ENCODE peak calls at places on chromosomes 16 and 17, in eight cellular contexts. One of them, this sample, is unnamed.

GRCh38 chr16:68539704-68540370 is 746 bp downstream of the ZFP90 start:
- DNase-seq in Peyer's patch: no peak
- DNase-seq in breast epithelium: no peak
- DNase-seq in tibial nerve: no peak
- DNase-seq in CD8-positive, alpha-beta T cell: peak; percentile 0
- DNase-seq in tibial artery: no peak
- DNase-seq in heart left ventricle: no peak
- DNase-seq in psoas muscle: no peak
- DNase-seq in this sample: no peak

GRCh38 chr16:54697677-54698076 is 233.0 kb upstream of the IRX5 start:
- DNase-seq in Peyer's patch: no peak
- DNase-seq in breast epithelium: no peak
- DNase-seq in tibial nerve: no peak
- DNase-seq in CD8-positive, alpha-beta T cell: no peak
- DNase-seq in tibial artery: no peak
- DNase-seq in heart left ventricle: no peak
- DNase-seq in psoas muscle: no peak
- DNase-seq in this sample: no peak

GRCh38 chr16:77723108-77723514 is 797 bp downstream of the NUDT7 start:
- DNase-seq in Peyer's patch: no peak
- DNase-seq in breast epithelium: no peak
- DNase-seq in tibial nerve: peak; percentile 9
- DNase-seq in CD8-positive, alpha-beta T cell: no peak
- DNase-seq in tibial artery: peak; percentile 73
- DNase-seq in heart left ventricle: peak; percentile 42
- DNase-seq in psoas muscle: no peak
- DNase-seq in this sample: peak; percentile 58

GRCh38 chr17:8611671-8612298 is 18.7 kb downstream of the MYH10 start:
- DNase-seq in Peyer's patch: no peak
- DNase-seq in breast epithelium: no peak
- DNase-seq in tibial nerve: no peak
- DNase-seq in CD8-positive, alpha-beta T cell: no peak
- DNase-seq in tibial artery: no peak
- DNase-seq in heart left ventricle: no peak
- DNase-seq in psoas muscle: no peak
- DNase-seq in this sample: no peak

GRCh38 chr16:10577305-10578202 is 2.8 kb downstream of the EMP2 start:
- DNase-seq in Peyer's patch: no peak
- DNase-seq in breast epithelium: no peak
- DNase-seq in tibial nerve: no peak
- DNase-seq in CD8-positive, alpha-beta T cell: no peak
- DNase-seq in tibial artery: peak; percentile 77
- DNase-seq in heart left ventricle: peak; percentile 81
- DNase-seq in psoas muscle: peak; percentile 89
- DNase-seq in this sample: no peak

GRCh38 chr16:87608400-87608985 is 6.2 kb downstream of the JPH3 start:
- DNase-seq in Peyer's patch: no peak
- DNase-seq in breast epithelium: no peak
- DNase-seq in tibial nerve: peak; percentile 50
- DNase-seq in CD8-positive, alpha-beta T cell: peak; percentile 20
- DNase-seq in tibial artery: peak; percentile 73
- DNase-seq in heart left ventricle: peak; percentile 61
- DNase-seq in psoas muscle: peak; percentile 74
- DNase-seq in this sample: peak; percentile 53

GRCh38 chr17:5555254-5555653 is 29.1 kb downstream of the NLRP1 start:
- DNase-seq in Peyer's patch: peak; percentile 11
- DNase-seq in breast epithelium: no peak
- DNase-seq in tibial nerve: no peak
- DNase-seq in CD8-positive, alpha-beta T cell: no peak
- DNase-seq in tibial artery: no peak
- DNase-seq in heart left ventricle: no peak
- DNase-seq in psoas muscle: no peak
- DNase-seq in this sample: no peak

GRCh38 chr17:1182831-1183578 is 3.2 kb upstream of the ABR start:
- DNase-seq in Peyer's patch: no peak
- DNase-seq in breast epithelium: no peak
- DNase-seq in tibial nerve: no peak
- DNase-seq in CD8-positive, alpha-beta T cell: no peak
- DNase-seq in tibial artery: no peak
- DNase-seq in heart left ventricle: no peak
- DNase-seq in psoas muscle: no peak
- DNase-seq in this sample: no peak

GRCh38 chr17:80117491-80118401 is 16.4 kb downstream of the GAA start:
- DNase-seq in Peyer's patch: no peak
- DNase-seq in breast epithelium: no peak
- DNase-seq in tibial nerve: no peak
- DNase-seq in CD8-positive, alpha-beta T cell: no peak
- DNase-seq in tibial artery: no peak
- DNase-seq in heart left ventricle: no peak
- DNase-seq in psoas muscle: peak; percentile 47
- DNase-seq in this sample: no peak

GRCh38 chr16:35724551-35724950 is 2265.1 kb downstream of the TP53TG3F start:
- DNase-seq in Peyer's patch: no peak
- DNase-seq in breast epithelium: no peak
- DNase-seq in tibial nerve: no peak
- DNase-seq in CD8-positive, alpha-beta T cell: no peak
- DNase-seq in tibial artery: no peak
- DNase-seq in heart left ventricle: no peak
- DNase-seq in psoas muscle: no peak
- DNase-seq in this sample: no peak

GRCh38 chr17:82914375-82914774 is 74.6 kb upstream of the ZNF750 start:
- DNase-seq in Peyer's patch: no peak
- DNase-seq in breast epithelium: no peak
- DNase-seq in tibial nerve: no peak
- DNase-seq in CD8-positive, alpha-beta T cell: no peak
- DNase-seq in tibial artery: no peak
- DNase-seq in heart left ventricle: peak; percentile 72
- DNase-seq in psoas muscle: no peak
- DNase-seq in this sample: no peak
- TF ChIP-seq CTCF in Peyer's patch: no peak
- TF ChIP-seq CTCF in breast epithelium: no peak
- TF ChIP-seq CTCF in tibial nerve: peak; percentile 15
- TF ChIP-seq CTCF in CD8-positive, alpha-beta T cell: no peak
- TF ChIP-seq CTCF in tibial artery: peak; percentile 35
- TF ChIP-seq CTCF in heart left ventricle: peak; percentile 31
- TF ChIP-seq CTCF in psoas muscle: peak; percentile 44
- TF ChIP-seq CTCF in this sample: no peak

GRCh38 chr16:60181542-60181941 is 1447.4 kb upstream of the GOT2 start:
- DNase-seq in Peyer's patch: no peak
- DNase-seq in breast epithelium: no peak
- DNase-seq in tibial nerve: no peak
- DNase-seq in CD8-positive, alpha-beta T cell: no peak
- DNase-seq in tibial artery: no peak
- DNase-seq in heart left ventricle: no peak
- DNase-seq in psoas muscle: no peak
- DNase-seq in this sample: no peak

DNA sequence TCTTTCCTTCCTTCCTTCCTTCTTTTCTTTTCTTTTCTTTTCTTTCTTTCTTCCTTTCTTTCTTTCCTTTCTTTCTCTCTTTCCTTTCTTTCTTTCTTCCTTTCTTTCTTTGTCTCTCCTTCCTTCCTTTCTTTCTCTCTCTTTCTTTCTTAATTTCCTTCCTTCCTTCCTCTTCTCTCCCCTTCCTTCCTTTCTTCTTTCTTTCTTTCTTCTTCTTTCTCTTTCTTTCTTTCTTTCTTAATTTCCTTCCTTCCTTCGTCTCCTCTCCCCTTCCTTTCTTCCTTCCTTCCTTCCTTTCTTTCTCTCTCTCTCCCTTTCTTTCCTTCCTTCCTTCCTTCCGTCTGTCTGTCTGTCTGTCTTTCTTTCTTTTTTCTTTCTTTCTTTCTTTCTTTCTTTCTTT is 1446.5 kb upstream of the GOT2 start:
- DNase-seq in Peyer's patch: no peak
- DNase-seq in breast epithelium: no peak
- DNase-seq in tibial nerve: no peak
- DNase-seq in CD8-positive, alpha-beta T cell: no peak
- DNase-seq in tibial artery: no peak
- DNase-seq in heart left ventricle: no peak
- DNase-seq in psoas muscle: no peak
- DNase-seq in this sample: no peak
- H3K9me3 ChIP-seq in Peyer's patch: no peaks in the 10 kb centered on the region
- H3K9me3 ChIP-seq in breast epithelium: no peaks in the 10 kb centered on the region
- H3K9me3 ChIP-seq in tibial nerve: no peaks in the 10 kb centered on the region
- H3K9me3 ChIP-seq in CD8-positive, alpha-beta T cell: no peaks in the 10 kb centered on the region
- H3K9me3 ChIP-seq in tibial artery: no peaks in the 10 kb centered on the region
- H3K9me3 ChIP-seq in heart left ventricle: no peaks in the 10 kb centered on the region
- H3K9me3 ChIP-seq in psoas muscle: no peaks in the 10 kb centered on the region
- H3K9me3 ChIP-seq in this sample: no peaks in the 10 kb centered on the region

GRCh38 chr17:78345791-78346494 is 13.9 kb downstream of the SOCS3 start:
- DNase-seq in Peyer's patch: no peak
- DNase-seq in breast epithelium: no peak
- DNase-seq in tibial nerve: no peak
- DNase-seq in CD8-positive, alpha-beta T cell: no peak
- DNase-seq in tibial artery: no peak
- DNase-seq in heart left ventricle: no peak
- DNase-seq in psoas muscle: no peak
- DNase-seq in this sample: no peak
- H3K4me1 ChIP-seq in Peyer's patch: peaks cover 4% of the 10 kb centered on the region
- H3K4me1 ChIP-seq in breast epithelium: peaks cover 15% of the 10 kb centered on the region
- H3K4me1 ChIP-seq in tibial nerve: peaks cover 34% of the 10 kb centered on the region
- H3K4me1 ChIP-seq in CD8-positive, alpha-beta T cell: peaks cover 70% of the 10 kb centered on the region
- H3K4me1 ChIP-seq in tibial artery: peaks cover 31% of the 10 kb centered on the region
- H3K4me1 ChIP-seq in heart left ventricle: peaks cover 47% of the 10 kb centered on the region
- H3K4me1 ChIP-seq in psoas muscle: peaks cover 67% of the 10 kb centered on the region
- H3K4me1 ChIP-seq in this sample: no peaks in the 10 kb centered on the region

GRCh38 chr17:67682196-67682595 is 35.5 kb upstream of the NOL11 start:
- DNase-seq in Peyer's patch: no peak
- DNase-seq in breast epithelium: no peak
- DNase-seq in tibial nerve: no peak
- DNase-seq in CD8-positive, alpha-beta T cell: no peak
- DNase-seq in tibial artery: no peak
- DNase-seq in heart left ventricle: no peak
- DNase-seq in psoas muscle: no peak
- DNase-seq in this sample: no peak

GRCh38 chr17:67680445-67681224 is 37.1 kb upstream of the NOL11 start:
- DNase-seq in Peyer's patch: no peak
- DNase-seq in breast epithelium: no peak
- DNase-seq in tibial nerve: no peak
- DNase-seq in CD8-positive, alpha-beta T cell: no peak
- DNase-seq in tibial artery: no peak
- DNase-seq in heart left ventricle: no peak
- DNase-seq in psoas muscle: no peak
- DNase-seq in this sample: no peak

GRCh38 chr17:67679721-67680120 is 38.0 kb upstream of the NOL11 start:
- DNase-seq in Peyer's patch: no peak
- DNase-seq in breast epithelium: no peak
- DNase-seq in tibial nerve: no peak
- DNase-seq in CD8-positive, alpha-beta T cell: no peak
- DNase-seq in tibial artery: no peak
- DNase-seq in heart left ventricle: no peak
- DNase-seq in psoas muscle: no peak
- DNase-seq in this sample: no peak

GRCh38 chr17:67675481-67675880 is 42.3 kb upstream of the NOL11 start:
- DNase-seq in Peyer's patch: no peak
- DNase-seq in breast epithelium: no peak
- DNase-seq in tibial nerve: no peak
- DNase-seq in CD8-positive, alpha-beta T cell: no peak
- DNase-seq in tibial artery: no peak
- DNase-seq in heart left ventricle: no peak
- DNase-seq in psoas muscle: no peak
- DNase-seq in this sample: no peak

DNA sequence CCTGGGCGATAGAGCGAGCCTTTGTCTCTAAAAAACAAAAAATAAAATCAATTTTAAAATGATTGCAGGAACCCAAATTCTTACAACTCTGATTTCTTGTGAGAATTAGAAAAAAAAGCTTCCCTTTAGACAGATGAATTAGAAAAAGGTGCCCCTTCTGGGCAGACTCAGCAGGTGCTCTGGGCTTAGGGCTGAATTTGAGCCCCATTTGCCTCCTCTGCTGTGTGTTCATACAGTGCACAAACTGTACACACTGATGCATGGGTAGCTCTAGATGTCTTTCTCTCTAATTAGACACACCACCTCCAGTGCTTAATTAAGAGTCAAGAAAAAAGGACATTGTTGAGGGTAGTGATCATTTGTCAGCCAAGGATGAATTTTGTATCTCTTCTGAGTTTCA is 38.5 kb upstream of the NOL11 start:
- DNase-seq in Peyer's patch: no peak
- DNase-seq in breast epithelium: no peak
- DNase-seq in tibial nerve: no peak
- DNase-seq in CD8-positive, alpha-beta T cell: no peak
- DNase-seq in tibial artery: no peak
- DNase-seq in heart left ventricle: no peak
- DNase-seq in psoas muscle: no peak
- DNase-seq in this sample: no peak
- TF ChIP-seq CTCF in Peyer's patch: no peak
- TF ChIP-seq CTCF in breast epithelium: no peak
- TF ChIP-seq CTCF in tibial nerve: no peak
- TF ChIP-seq CTCF in CD8-positive, alpha-beta T cell: no peak
- TF ChIP-seq CTCF in tibial artery: no peak
- TF ChIP-seq CTCF in heart left ventricle: no peak
- TF ChIP-seq CTCF in psoas muscle: no peak
- TF ChIP-seq CTCF in this sample: no peak

DNA sequence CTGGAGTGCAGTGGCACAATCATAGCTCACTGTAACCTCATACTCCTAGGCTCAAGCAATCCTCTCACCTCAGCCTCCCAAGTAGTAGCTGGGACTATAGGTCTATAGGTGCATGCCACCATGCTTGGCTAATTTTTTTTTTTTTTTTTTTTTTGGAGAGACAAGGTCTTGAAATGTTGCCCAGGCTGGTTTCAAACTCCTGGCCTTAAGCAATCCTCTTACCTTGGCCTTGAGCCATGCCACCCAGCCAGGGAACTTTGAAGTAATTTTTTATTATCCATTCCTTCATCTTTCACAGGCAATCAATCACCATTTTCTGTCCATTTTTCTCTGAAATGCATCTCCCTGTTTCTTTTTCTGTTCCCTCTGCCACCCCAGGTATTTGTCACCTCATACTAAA is 6.3 kb upstream of the PSMD7 start:
- DNase-seq in Peyer's patch: no peak
- DNase-seq in breast epithelium: no peak
- DNase-seq in tibial nerve: no peak
- DNase-seq in CD8-positive, alpha-beta T cell: no peak
- DNase-seq in tibial artery: no peak
- DNase-seq in heart left ventricle: no peak
- DNase-seq in psoas muscle: no peak
- DNase-seq in this sample: peak; percentile 64
- H3K9me3 ChIP-seq in Peyer's patch: no peaks in the 10 kb centered on the region
- H3K9me3 ChIP-seq in breast epithelium: peaks cover 12% of the 10 kb centered on the region
- H3K9me3 ChIP-seq in tibial nerve: peaks cover 9% of the 10 kb centered on the region
- H3K9me3 ChIP-seq in CD8-positive, alpha-beta T cell: no peaks in the 10 kb centered on the region
- H3K9me3 ChIP-seq in tibial artery: peaks cover 4% of the 10 kb centered on the region
- H3K9me3 ChIP-seq in heart left ventricle: peaks cover 7% of the 10 kb centered on the region
- H3K9me3 ChIP-seq in psoas muscle: peaks cover 7% of the 10 kb centered on the region
- H3K9me3 ChIP-seq in this sample: no peaks in the 10 kb centered on the region

DNA sequence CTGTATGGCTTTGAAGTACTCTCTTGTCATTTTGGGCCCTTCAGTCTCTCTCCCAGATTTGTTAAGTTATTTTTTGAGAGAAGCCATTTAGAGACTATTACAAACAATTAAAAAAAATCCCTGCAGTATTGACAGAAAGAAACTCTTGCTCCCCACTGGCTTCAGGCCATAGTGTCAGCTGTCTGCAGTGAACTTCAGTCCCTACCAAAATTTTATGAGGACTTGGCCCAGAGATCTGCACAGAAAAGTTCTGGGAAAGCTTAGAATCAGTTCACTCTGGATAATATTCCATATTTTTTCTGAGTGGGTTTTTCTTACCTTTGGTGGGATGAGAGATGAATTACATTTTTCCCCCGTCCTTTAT is 30.9 kb upstream of the SUPT4H1 start:
- DNase-seq in Peyer's patch: no peak
- DNase-seq in breast epithelium: no peak
- DNase-seq in tibial nerve: no peak
- DNase-seq in CD8-positive, alpha-beta T cell: no peak
- DNase-seq in tibial artery: no peak
- DNase-seq in heart left ventricle: no peak
- DNase-seq in psoas muscle: no peak
- DNase-seq in this sample: peak; percentile 81
- H3K4me1 ChIP-seq in Peyer's patch: no peaks in the 10 kb centered on the region
- H3K4me1 ChIP-seq in breast epithelium: no peaks in the 10 kb centered on the region
- H3K4me1 ChIP-seq in tibial nerve: no peaks in the 10 kb centered on the region
- H3K4me1 ChIP-seq in CD8-positive, alpha-beta T cell: peaks cover 32% of the 10 kb centered on the region
- H3K4me1 ChIP-seq in tibial artery: no peaks in the 10 kb centered on the region
- H3K4me1 ChIP-seq in heart left ventricle: no peaks in the 10 kb centered on the region
- H3K4me1 ChIP-seq in psoas muscle: no peaks in the 10 kb centered on the region
- H3K4me1 ChIP-seq in this sample: peaks cover 56% of the 10 kb centered on the region